ENCODE peak calls at places on chromosomes 11 and 22, in four cellular contexts. One of them, this sample, is unnamed.

GRCh38 chr11:44834846-44835245 is 108.1 kb downstream of the TSPAN18 start:
- DNase-seq in EH: no peak
- DNase-seq in substantia nigra: no peak
- DNase-seq in HTR-8/SVneo: no peak
- DNase-seq in this sample: no peak

GRCh38 chr11:65448074-65448417 is 25.4 kb downstream of the NEAT1 start:
- DNase-seq in EH: no peak
- DNase-seq in substantia nigra: no peak
- DNase-seq in HTR-8/SVneo: no peak
- DNase-seq in this sample: peak; percentile 53

GRCh38 chr22:33867118-33867863 is 53.0 kb downstream of the LARGE1 start:
- DNase-seq in substantia nigra: no peak
- DNase-seq in EH: peak; percentile 57
- DNase-seq in HTR-8/SVneo: no peak
- DNase-seq in this sample: peak; percentile 52

GRCh38 chr22:27875951-27876350 is 43.1 kb downstream of the PITPNB start:
- DNase-seq in EH: no peak
- DNase-seq in HTR-8/SVneo: no peak
- DNase-seq in substantia nigra: no peak
- DNase-seq in this sample: no peak

GRCh38 chr11:130802567-130802966 is 113.7 kb downstream of the SNX19 start:
- DNase-seq in substantia nigra: no peak
- DNase-seq in EH: no peak
- DNase-seq in HTR-8/SVneo: no peak
- DNase-seq in this sample: no peak

GRCh38 chr11:23903044-23903704 is 593.7 kb upstream of the LUZP2 start:
- DNase-seq in EH: peak; percentile 96
- DNase-seq in HTR-8/SVneo: peak; percentile 24
- DNase-seq in substantia nigra: no peak
- DNase-seq in this sample: peak; percentile 73

GRCh38 chr11:34245043-34245442 is 112.8 kb downstream of the ABTB2 start:
- DNase-seq in substantia nigra: no peak
- DNase-seq in HTR-8/SVneo: no peak
- DNase-seq in EH: no peak
- DNase-seq in this sample: no peak

GRCh38 chr22:20400606-20401375 is 6.8 kb downstream of the ZNF74 start:
- DNase-seq in HTR-8/SVneo: no peak
- DNase-seq in substantia nigra: no peak
- DNase-seq in EH: no peak
- DNase-seq in this sample: no peak

This sample was measured in foreskin melanocyte.